ENCODE peak calls at places on chromosomes 7 and 10, in seven cellular contexts. One of them, this sample, is unnamed.

GRCh38 chr7:74300951-74301350 is 11.7 kb downstream of the CLIP2 start:
- DNase-seq in T-cell: no peak
- DNase-seq in pulmonary artery endothelial cell: no peak
- DNase-seq in LoVo: no peak
- DNase-seq in activated T-helper 1 cell treated with anti-CD3 and anti-CD28 coated beads, Interleukin-2, amount 50 U/mL, for 16 hours: no peak
- DNase-seq in brain pericyte: no peak
- DNase-seq in NCI-H1092: no peak
- DNase-seq in this sample: no peak

GRCh38 chr10:71819479-71819878 is 31.6 kb downstream of the PSAP start:
- DNase-seq in T-cell: no peak
- DNase-seq in pulmonary artery endothelial cell: no peak
- DNase-seq in LoVo: no peak
- DNase-seq in activated T-helper 1 cell treated with anti-CD3 and anti-CD28 coated beads, Interleukin-2, amount 50 U/mL, for 16 hours: no peak
- DNase-seq in brain pericyte: no peak
- DNase-seq in NCI-H1092: no peak
- DNase-seq in this sample: no peak

GRCh38 chr7:16695621-16696237 is 49.7 kb downstream of the BZW2 start:
- DNase-seq in T-cell: no peak
- DNase-seq in pulmonary artery endothelial cell: peak; percentile 24
- DNase-seq in LoVo: peak; percentile 37
- DNase-seq in activated T-helper 1 cell treated with anti-CD3 and anti-CD28 coated beads, Interleukin-2, amount 50 U/mL, for 16 hours: no peak
- DNase-seq in brain pericyte: no peak
- DNase-seq in NCI-H1092: peak; percentile 4
- DNase-seq in this sample: peak; percentile 62

GRCh38 chr10:122445469-122445868 is 9.0 kb upstream of the ARMS2 start:
- DNase-seq in T-cell: no peak
- DNase-seq in pulmonary artery endothelial cell: no peak
- DNase-seq in LoVo: no peak
- DNase-seq in activated T-helper 1 cell treated with anti-CD3 and anti-CD28 coated beads, Interleukin-2, amount 50 U/mL, for 16 hours: no peak
- DNase-seq in brain pericyte: no peak
- DNase-seq in NCI-H1092: no peak
- DNase-seq in this sample: no peak

GRCh38 chr10:105797234-105797890 is 1156.3 kb downstream of the SORCS3 start:
- DNase-seq in T-cell: no peak
- DNase-seq in pulmonary artery endothelial cell: no peak
- DNase-seq in LoVo: peak; percentile 51
- DNase-seq in activated T-helper 1 cell treated with anti-CD3 and anti-CD28 coated beads, Interleukin-2, amount 50 U/mL, for 16 hours: no peak
- DNase-seq in brain pericyte: no peak
- DNase-seq in NCI-H1092: no peak
- DNase-seq in this sample: no peak

GRCh38 chr7:135177021-135177696 is 6.7 kb upstream of the CYREN start:
- DNase-seq in T-cell: no peak
- DNase-seq in pulmonary artery endothelial cell: no peak
- DNase-seq in LoVo: no peak
- DNase-seq in activated T-helper 1 cell treated with anti-CD3 and anti-CD28 coated beads, Interleukin-2, amount 50 U/mL, for 16 hours: no peak
- DNase-seq in brain pericyte: no peak
- DNase-seq in NCI-H1092: no peak
- DNase-seq in this sample: no peak

GRCh38 chr7:118259115-118259514 is 34.6 kb downstream of the ANKRD7 start:
- DNase-seq in T-cell: no peak
- DNase-seq in pulmonary artery endothelial cell: no peak
- DNase-seq in LoVo: peak; percentile 21
- DNase-seq in activated T-helper 1 cell treated with anti-CD3 and anti-CD28 coated beads, Interleukin-2, amount 50 U/mL, for 16 hours: no peak
- DNase-seq in brain pericyte: no peak
- DNase-seq in NCI-H1092: no peak
- DNase-seq in this sample: no peak

GRCh38 chr7:88268858-88269257 is 37.8 kb downstream of the STEAP4 start:
- DNase-seq in T-cell: no peak
- DNase-seq in pulmonary artery endothelial cell: no peak
- DNase-seq in LoVo: no peak
- DNase-seq in activated T-helper 1 cell treated with anti-CD3 and anti-CD28 coated beads, Interleukin-2, amount 50 U/mL, for 16 hours: no peak
- DNase-seq in brain pericyte: no peak
- DNase-seq in NCI-H1092: no peak
- DNase-seq in this sample: no peak

GRCh38 chr7:82677493-82677892 is 233.9 kb upstream of the CACNA2D1 start:
- DNase-seq in T-cell: peak; percentile 47
- DNase-seq in pulmonary artery endothelial cell: no peak
- DNase-seq in LoVo: no peak
- DNase-seq in activated T-helper 1 cell treated with anti-CD3 and anti-CD28 coated beads, Interleukin-2, amount 50 U/mL, for 16 hours: peak; percentile 4
- DNase-seq in brain pericyte: no peak
- DNase-seq in NCI-H1092: no peak
- DNase-seq in this sample: no peak

GRCh38 chr7:131183076-131183471 is 144.6 kb upstream of the MKLN1 start:
- DNase-seq in T-cell: no peak
- DNase-seq in pulmonary artery endothelial cell: no peak
- DNase-seq in LoVo: no peak
- DNase-seq in activated T-helper 1 cell treated with anti-CD3 and anti-CD28 coated beads, Interleukin-2, amount 50 U/mL, for 16 hours: no peak
- DNase-seq in brain pericyte: no peak
- DNase-seq in NCI-H1092: no peak
- DNase-seq in this sample: no peak